ENCODE peak calls at places on chromosomes 12 and 14, in eight cellular contexts. N, D, A, P, I, R, C and J are unnamed samples. For H3K4me1, the result is how much of the 10 kb centered on the place peaks cover.

GRCh38 chr14:98847520-98848468 is 424.2 kb downstream of the BCL11B start:
- DNase-seq in N (no peak), D (no peak), A (no peak), P (no peak), I (no peak), R (no peak), C (no peak), J (no peak)

GRCh38 chr12:114952573-114953196 is 268.7 kb upstream of the TBX3 start:
- DNase-seq in N (no peak), D (peak), A (no peak), P (peak), I (peak), R (no peak), C (peak), J (peak)

GRCh38 chr14:29217813-29218450 is 451.3 kb downstream of the FOXG1 start:
- DNase-seq in N (no peak), D (no peak), A (no peak), P (no peak), I (no peak), R (no peak), C (no peak), J (no peak)

GRCh38 chr12:22866406-22866805 is 241.4 kb downstream of the ETNK1 start:
- DNase-seq in N (no peak), D (no peak), A (no peak), P (no peak), I (no peak), R (no peak), C (no peak), J (no peak)

GRCh38 chr14:56482306-56482705 is 97.3 kb upstream of the TMEM260 start:
- DNase-seq in N (peak), D (peak), A (no peak), P (peak), I (peak), R (peak), C (no peak), J (no peak)

GRCh38 chr14:85601246-85601645 is 71.3 kb downstream of the FLRT2 start:
- DNase-seq in N (no peak), D (no peak), A (no peak), P (no peak), I (no peak), R (no peak), C (no peak), J (no peak)

GRCh38 chr14:105499256-105500035 is 8.4 kb downstream of the TEDC1 start:
- DNase-seq in N (no peak), D (no peak), A (no peak), P (no peak), I (peak), R (no peak), C (no peak), J (no peak)

GRCh38 chr12:89225401-89225800 is 126.9 kb downstream of the DUSP6 start:
- DNase-seq in N (peak), D (no peak), A (no peak), P (no peak), I (peak), R (peak), C (no peak), J (peak)

GRCh38 chr12:132071001-132071810 is 72.9 kb downstream of the DDX51 start:
- DNase-seq in N (no peak), D (no peak), A (no peak), P (no peak), I (no peak), R (no peak), C (no peak), J (no peak)

GRCh38 chr12:57521475-57522018 is 1.1 kb upstream of the MBD6 start:
- DNase-seq in N (peak), D (peak), A (peak), P (peak), I (peak), R (no peak), C (peak), J (peak)

GRCh38 chr14:21536395-21537087 is 10.4 kb upstream of the SALL2 start:
- DNase-seq in N (no peak), D (no peak), A (no peak), P (no peak), I (peak), R (no peak), C (no peak), J (no peak)

DNA sequence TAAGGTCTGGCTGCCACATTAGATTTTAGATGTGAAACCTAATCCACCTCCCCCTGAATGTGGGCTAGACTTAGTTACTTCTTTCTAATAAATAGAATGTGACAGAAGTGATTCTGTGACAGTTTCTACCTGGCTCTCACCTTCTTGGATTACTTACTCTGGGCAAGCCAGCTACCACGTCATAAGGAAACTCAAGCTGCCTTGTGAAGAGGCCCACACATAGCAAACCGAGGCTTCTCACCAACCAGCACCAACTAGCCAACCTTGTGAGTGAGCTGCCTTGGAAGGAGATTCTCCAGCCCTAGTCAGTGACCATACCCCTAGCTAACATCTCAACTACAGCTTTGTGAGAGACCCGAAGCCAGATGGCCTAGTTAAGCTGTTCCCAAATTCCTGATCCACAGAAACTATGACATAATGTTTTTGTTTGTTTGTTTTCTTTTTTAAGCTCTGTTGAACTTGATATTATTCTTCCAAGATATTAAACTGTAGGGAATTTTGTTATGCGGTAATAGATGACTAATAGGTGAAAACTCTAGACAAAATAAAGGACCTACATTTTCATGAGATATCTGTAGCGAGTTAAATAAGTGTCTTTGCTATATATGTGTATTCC is 6.2 kb downstream of the GPR19 start:
- DNase-seq in N (no peak), D (no peak), A (no peak), P (no peak), I (no peak), R (no peak), C (no peak), J (no peak)
- H3K4me1 ChIP-seq in N (under half), D (under half), A (under half), P (under half), I (under half), R (under half), C (under half), J (under half)

DNA sequence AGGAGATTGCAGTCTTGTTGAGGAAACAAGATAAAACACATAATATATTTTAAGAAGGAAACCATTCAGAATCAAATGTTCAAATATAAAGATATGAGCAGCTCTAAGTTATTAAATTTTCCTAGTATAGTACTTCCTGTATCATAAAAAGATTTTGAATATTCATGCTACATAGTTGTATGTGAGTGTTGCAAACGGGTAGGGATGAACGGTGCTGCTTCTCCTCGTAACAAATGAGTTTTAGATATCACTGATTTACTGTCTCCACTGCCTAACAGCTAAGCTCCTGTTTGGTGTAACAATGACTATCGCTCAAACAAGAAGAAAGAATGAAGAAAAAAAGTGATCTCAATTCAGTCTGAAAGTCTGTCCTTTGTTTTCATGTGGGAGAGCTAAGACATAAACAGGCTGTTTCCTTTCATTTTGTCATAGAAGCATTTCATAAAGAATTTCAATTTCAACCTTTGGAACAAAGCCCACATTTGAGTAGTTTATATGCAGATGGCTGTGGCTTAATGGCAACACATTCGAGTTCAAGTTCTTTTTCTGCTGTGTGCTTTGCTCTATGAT is 26.1 kb upstream of the RTRAF start:
- DNase-seq in N (no peak), D (peak), A (no peak), P (no peak), I (no peak), R (no peak), C (no peak), J (no peak)
- H3K4me1 ChIP-seq in N (under half), D (under half), A (under half), P (under half), I (under half), R (under half), C (under half), J (under half)

GRCh38 chr14:24913026-24913425 is 136.9 kb downstream of the STXBP6 start:
- DNase-seq in N (no peak), D (no peak), A (no peak), P (no peak), I (no peak), R (no peak), C (no peak), J (no peak)

GRCh38 chr14:24915403-24915921 is 134.5 kb downstream of the STXBP6 start:
- DNase-seq in N (no peak), D (no peak), A (no peak), P (no peak), I (no peak), R (no peak), C (no peak), J (no peak)

GRCh38 chr14:24913746-24914145 is 136.2 kb downstream of the STXBP6 start:
- DNase-seq in N (no peak), D (no peak), A (no peak), P (no peak), I (no peak), R (no peak), C (no peak), J (no peak)

GRCh38 chr14:24918822-24919221 is 131.1 kb downstream of the STXBP6 start:
- DNase-seq in N (no peak), D (no peak), A (no peak), P (no peak), I (no peak), R (no peak), C (no peak), J (no peak)

DNA sequence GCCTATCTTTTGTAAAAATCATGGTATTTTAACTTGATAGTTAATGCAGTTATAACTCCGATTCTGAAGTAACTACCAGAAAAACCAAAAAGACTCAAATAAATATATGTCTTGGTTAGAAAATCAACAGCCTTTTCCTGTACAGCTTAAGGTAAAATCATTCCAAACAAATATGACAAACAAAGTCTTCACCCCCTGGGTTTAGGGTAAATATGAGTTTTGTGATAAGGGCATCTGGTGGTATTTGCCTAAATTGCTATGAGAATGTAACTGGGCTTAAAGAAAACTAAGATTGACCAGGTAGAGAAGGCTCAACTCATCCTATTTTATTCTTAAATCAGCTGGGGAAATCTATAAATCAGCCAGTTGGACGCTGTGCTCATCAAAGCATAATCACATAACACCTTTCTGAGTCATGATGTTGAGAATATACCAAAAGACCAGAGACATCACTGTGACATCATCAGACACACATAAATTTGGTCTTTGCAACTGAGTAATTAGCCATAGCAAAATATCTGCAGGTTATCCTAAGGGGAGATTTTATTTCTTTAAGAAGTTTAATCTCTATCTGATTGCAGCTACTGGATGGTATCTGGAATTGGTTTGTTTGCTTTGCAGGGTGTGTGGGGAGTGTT is 133.9 kb downstream of the STXBP6 start:
- DNase-seq in N (no peak), D (no peak), A (no peak), P (no peak), I (no peak), R (no peak), C (no peak), J (no peak)
- H3K4me1 ChIP-seq in N (under half), D (under half), A (under half), P (half or more), I (under half), R (under half), C (under half), J (under half)

DNA sequence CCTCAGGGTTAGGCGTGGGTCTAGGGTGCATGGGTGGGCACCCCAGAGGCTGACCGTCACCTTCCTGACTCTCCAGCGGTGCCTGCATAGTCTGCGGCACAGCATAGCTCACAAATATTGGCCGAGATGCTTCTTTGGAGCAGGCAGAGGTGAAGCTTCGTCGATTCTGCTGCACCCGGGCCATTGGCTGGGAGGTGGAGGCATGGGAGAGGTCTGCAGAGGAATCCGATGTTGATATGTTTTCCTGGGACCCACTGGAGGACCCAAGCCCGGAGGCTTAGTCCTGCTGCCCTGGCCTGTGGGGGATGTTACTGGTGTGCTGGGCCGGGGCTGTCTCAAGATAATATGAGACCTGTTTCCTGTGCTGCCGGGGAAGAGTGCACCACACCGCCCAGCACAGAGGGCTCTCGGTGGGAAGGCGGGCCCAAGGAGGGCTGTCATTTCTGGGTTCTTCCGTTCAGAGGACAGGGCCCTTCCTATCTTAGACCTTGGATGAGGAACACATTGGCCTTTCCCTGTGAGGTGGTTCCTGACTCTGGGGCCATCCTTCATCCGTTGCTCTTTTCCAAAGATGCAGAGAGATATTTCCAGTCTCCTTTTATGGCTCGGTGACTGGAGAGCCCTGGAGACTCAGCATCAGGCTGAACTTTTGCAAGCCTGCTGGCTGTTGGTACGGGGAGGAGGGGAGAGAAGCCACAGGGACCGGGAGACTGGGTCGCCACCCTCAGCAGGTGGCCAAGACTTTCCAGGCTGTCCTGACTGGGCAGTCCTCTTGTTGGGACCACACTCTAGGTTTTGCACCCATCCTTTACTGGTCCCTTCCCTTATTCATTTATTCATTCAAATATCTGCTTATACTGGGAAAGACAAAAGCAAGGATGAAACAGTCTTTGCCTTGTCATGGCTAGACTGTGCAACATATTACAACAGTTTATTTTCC is 143.5 kb downstream of the TSPAN9 start:
- DNase-seq in N (no peak), D (no peak), A (no peak), P (no peak), I (no peak), R (no peak), C (no peak), J (no peak)
- H3K4me1 ChIP-seq in N (under half), D (half or more), A (under half), P (under half), I (under half), R (under half), C (half or more), J (under half)

DNA sequence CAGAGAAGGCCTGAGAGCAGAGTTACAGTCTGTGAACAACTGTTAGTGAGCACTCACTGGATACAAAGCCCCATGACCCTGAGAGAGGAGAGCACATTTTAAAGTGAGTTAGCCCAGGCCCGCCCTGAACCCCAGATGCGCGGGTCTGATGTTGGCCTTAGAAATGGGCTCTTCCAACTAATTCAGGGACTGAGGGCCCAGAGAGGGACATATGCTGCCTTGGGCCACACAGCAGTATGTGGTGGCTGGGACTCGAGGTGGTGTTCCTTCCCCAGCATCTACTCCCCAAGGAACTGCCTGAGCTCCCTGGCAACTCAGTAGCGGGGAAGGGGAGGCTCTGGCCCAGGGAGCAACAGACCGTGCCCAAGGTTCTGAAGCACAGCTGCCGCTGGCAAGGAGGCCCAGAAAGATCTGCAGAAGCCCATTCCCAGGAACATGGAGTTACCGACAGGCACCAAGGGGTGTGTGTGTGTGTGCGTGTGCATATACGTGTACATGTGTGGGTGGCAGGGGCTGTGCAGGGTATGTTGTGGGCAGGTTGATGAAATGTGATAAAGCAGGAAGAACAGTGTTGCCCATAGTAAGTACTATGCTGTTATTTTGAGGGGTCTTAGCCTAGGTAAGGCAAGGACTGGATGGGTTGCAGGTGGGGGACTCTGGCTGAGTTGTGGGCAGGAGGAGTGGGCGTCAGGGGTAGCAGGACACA is 40.5 kb downstream of the KRT80 start:
- DNase-seq in N (peak), D (no peak), A (no peak), P (no peak), I (peak), R (no peak), C (no peak), J (no peak)
- H3K4me1 ChIP-seq in N (half or more), D (under half), A (under half), P (under half), I (under half), R (half or more), C (under half), J (under half)

GRCh38 chr12:40587416-40587815 is 104.8 kb upstream of the CNTN1 start:
- DNase-seq in N (no peak), D (no peak), A (no peak), P (no peak), I (no peak), R (no peak), C (no peak), J (no peak)

GRCh38 chr12:40584763-40585162 is 107.5 kb upstream of the CNTN1 start:
- DNase-seq in N (no peak), D (no peak), A (no peak), P (no peak), I (no peak), R (no peak), C (no peak), J (no peak)

GRCh38 chr12:40587970-40588369 is 104.3 kb upstream of the CNTN1 start:
- DNase-seq in N (no peak), D (no peak), A (no peak), P (no peak), I (no peak), R (no peak), C (no peak), J (no peak)

GRCh38 chr12:40583743-40584142 is 108.5 kb upstream of the CNTN1 start:
- DNase-seq in N (no peak), D (no peak), A (no peak), P (no peak), I (no peak), R (no peak), C (no peak), J (no peak)

DNA sequence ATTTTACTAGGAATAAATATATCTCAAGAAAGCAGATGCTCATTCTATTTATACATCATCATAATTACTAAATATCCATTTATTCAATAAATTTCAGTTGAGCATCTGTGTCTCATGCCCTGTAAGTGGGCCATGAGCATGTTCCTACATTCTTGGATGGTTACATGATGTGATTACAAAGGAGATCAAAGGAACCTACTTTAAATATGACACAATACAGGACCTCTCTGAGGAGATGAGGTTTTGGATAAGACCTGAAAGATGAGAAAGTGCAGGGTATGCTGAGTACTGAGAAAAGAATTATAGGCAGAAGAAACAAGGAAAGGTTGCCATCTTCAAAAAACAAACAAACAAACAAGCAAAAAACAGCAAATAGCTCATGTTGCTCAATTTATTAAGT is 105.4 kb upstream of the CNTN1 start:
- DNase-seq in N (no peak), D (no peak), A (no peak), P (no peak), I (no peak), R (no peak), C (no peak), J (no peak)
- H3K4me1 ChIP-seq in N (under half), D (under half), A (under half), P (under half), I (under half), R (under half), C (under half), J (under half)